ENCODE peak calls at places on chromosomes 5 and 9, in ten cellular contexts. X is OCI-LY7; G is nucleus accumbens; F is bronchial epithelial cell; H is brain microvascular endothelial cell; R is NCI-H510A treated with DMSO at 0.1 percent for 48 hours; A is stimulated activated CD8-positive, alpha-beta memory T cell treated with anti-CD3 and anti-CD28 coated beads, Interleukin-7, amount 100 ng/mL, for 48 hours; U is HCT116; T is activated T-cell treated with anti-CD3 and anti-CD28 coated beads for 1 hour; W is heart right ventricle. P is an unnamed sample.

GRCh38 chr5:7941692-7942091 is 72.7 kb downstream of the MTRR start:
- DNase-seq in R (peak), A (no peak), G (no peak), X (no peak), H (no peak), T (no peak), U (no peak), F (no peak), W (no peak), P (no peak)

GRCh38 chr5:130836729-130837660 is 328.1 kb downstream of the HINT1 start:
- DNase-seq in R (peak), H (no peak), T (no peak), X (no peak), G (no peak), W (no peak), A (no peak), F (peak), U (no peak), P (no peak)

GRCh38 chr9:33734911-33735310 is 60.5 kb upstream of the PRSS3 start:
- DNase-seq in U (no peak), R (no peak), F (peak), H (no peak), X (no peak), A (no peak), T (no peak), G (no peak), W (no peak), P (no peak)

GRCh38 chr5:156239800-156240199 is 87.2 kb upstream of the SGCD start:
- DNase-seq in W (no peak), G (no peak), A (no peak), U (no peak), T (no peak), H (no peak), X (no peak), R (no peak), F (no peak), P (no peak)

GRCh38 chr5:57986746-57987145 is 473.1 kb downstream of the PLK2 start:
- DNase-seq in G (peak), R (no peak), H (peak), U (no peak), X (no peak), A (no peak), F (peak), W (no peak), T (no peak), P (no peak)

GRCh38 chr9:91192379-91192775 is 169.3 kb downstream of the AUH start:
- DNase-seq in W (no peak), F (no peak), A (no peak), U (no peak), H (no peak), R (peak), T (no peak), X (peak), G (no peak), P (no peak)

GRCh38 chr5:86756839-86757238 is 139.1 kb downstream of the COX7C start:
- DNase-seq in F (no peak), H (no peak), T (no peak), W (no peak), G (no peak), R (no peak), U (no peak), A (no peak), X (no peak), P (no peak)

GRCh38 chr9:22731786-22732185 is 285.2 kb downstream of the DMRTA1 start:
- DNase-seq in H (no peak), R (no peak), F (no peak), A (no peak), X (no peak), G (no peak), U (no peak), T (no peak), W (no peak), P (no peak)